ENCODE peak calls at places on chromosome 5, in nine cellular contexts. T, N, I, Z, B, K, A, V and F are unnamed samples.
A peak's percentile ranks its signal among the peaks of the same experiment; 100 is the strongest.

GRCh38 chr5:142716963-142717362 is 31.1 kb upstream of the FGF1 start:
- DNase-seq in N (no peak), A (no peak), K (peak; percentile 29), Z (peak; percentile 40), I (peak; percentile 27), T (peak; percentile 46), V (peak; percentile 71), B (peak; percentile 59), F (no peak)

GRCh38 chr5:168528521-168529360 is at the start of gene FBLL1:
- DNase-seq in V (peak; percentile 78), K (peak; percentile 65), Z (peak; percentile 58), A (no peak), N (no peak), B (peak; percentile 18), T (no peak), I (no peak), F (no peak)

GRCh38 chr5:14143843-14144585 is 872 bp downstream of the TRIO start:
- DNase-seq in T (no peak), K (peak; percentile 78), N (peak; percentile 43), A (no peak), I (peak; percentile 14), Z (peak; percentile 71), B (no peak), V (peak; percentile 76), F (no peak)

GRCh38 chr5:10663531-10664183 is 97.4 kb downstream of the DAP start:
- DNase-seq in N (no peak), K (no peak), V (no peak), Z (no peak), I (no peak), B (peak; percentile 25), T (peak; percentile 47), A (no peak), F (no peak)

GRCh38 chr5:142202282-142202681 is 93.7 kb downstream of the NDFIP1 start:
- DNase-seq in K (no peak), A (peak; percentile 64), N (no peak), T (no peak), B (peak; percentile 84), Z (no peak), I (no peak), V (no peak), F (no peak)

GRCh38 chr5:16871746-16872339 is 64.2 kb downstream of the MYO10 start:
- DNase-seq in A (no peak), N (no peak), B (peak; percentile 81), K (no peak), Z (no peak), V (no peak), T (no peak), I (no peak), F (no peak)

GRCh38 chr5:68544656-68545565 is 329.4 kb downstream of the PIK3R1 start:
- DNase-seq in T (no peak), K (no peak), A (no peak), V (no peak), N (peak; percentile 33), I (no peak), Z (no peak), B (peak; percentile 57), F (no peak)

GRCh38 chr5:167573274-167574127 is 717.9 kb upstream of the WWC1 start:
- DNase-seq in I (no peak), V (peak; percentile 64), Z (no peak), N (peak; percentile 50), A (peak; percentile 17), K (no peak), T (no peak), B (peak; percentile 45), F (no peak)

GRCh38 chr5:132060501-132061161 is at the start of gene IL3:
- DNase-seq in Z (no peak), I (no peak), B (no peak), N (no peak), T (no peak), V (peak; percentile 26), A (no peak), K (no peak), F (no peak)

GRCh38 chr5:157222506-157223230 is 42.0 kb downstream of the ITK start:
- DNase-seq in V (no peak), Z (no peak), N (no peak), K (no peak), B (peak; percentile 50), A (peak; percentile 36), T (no peak), I (no peak), F (no peak)

GRCh38 chr5:144196612-144197011 is 25.9 kb downstream of the KCTD16 start:
- DNase-seq in T (no peak), B (no peak), A (no peak), I (no peak), K (no peak), Z (no peak), V (no peak), N (no peak), F (no peak)

GRCh38 chr5:91998774-91999173 is 615.7 kb upstream of the ARRDC3 start:
- DNase-seq in N (no peak), I (no peak), V (no peak), T (no peak), B (no peak), Z (no peak), K (no peak), A (no peak), F (no peak)

GRCh38 chr5:50963647-50964584 is 297.5 kb downstream of the PARP8 start:
- DNase-seq in V (peak; percentile 67), I (no peak), K (no peak), B (no peak), Z (no peak), A (no peak), T (no peak), N (peak; percentile 77), F (no peak)

GRCh38 chr5:42840279-42840678 is 28.6 kb upstream of the SELENOP start:
- DNase-seq in K (no peak), Z (no peak), N (no peak), A (peak; percentile 87), I (no peak), B (peak; percentile 22), T (no peak), V (no peak), F (no peak)

GRCh38 chr5:58793888-58794287 is 211.0 kb downstream of the RAB3C start:
- DNase-seq in A (no peak), Z (no peak), N (no peak), V (no peak), K (no peak), B (no peak), T (no peak), I (no peak), F (no peak)